ENCODE peak calls at places on chromosomes 5 and 9, in four cellular contexts. G, V, P and Z are unnamed samples. For H3K4me1, the result is how much of the 10 kb centered on the place peaks cover.

GRCh38 chr9:3916984-3917383 is 382.9 kb downstream of the GLIS3 start:
- DNase-seq in P (no peak), V (peak), G (no peak), Z (no peak)

GRCh38 chr5:180799902-180800801 is 2.5 kb downstream of the MGAT1 start:
- DNase-seq in V (no peak), P (no peak), G (no peak), Z (no peak)

GRCh38 chr9:20442461-20443319 is 179.6 kb downstream of the MLLT3 start:
- DNase-seq in V (no peak), P (no peak), G (no peak), Z (no peak)

GRCh38 chr5:17235736-17236330 is 18.4 kb downstream of the BASP1 start:
- DNase-seq in V (no peak), G (no peak), P (no peak), Z (no peak)

GRCh38 chr5:147190236-147190815 is 44.5 kb upstream of the STK32A start:
- DNase-seq in P (no peak), V (no peak), G (no peak), Z (no peak)

GRCh38 chr5:134133995-134134541 is 19.6 kb downstream of the TCF7 start:
- DNase-seq in G (no peak), P (peak), V (no peak), Z (peak)

GRCh38 chr5:138353550-138353893 is 1.0 kb downstream of the KDM3B start:
- DNase-seq in V (no peak), P (no peak), G (no peak), Z (no peak)

GRCh38 chr5:73974871-73975351 is 348.9 kb downstream of the ARHGEF28 start:
- DNase-seq in G (no peak), P (peak), V (no peak), Z (no peak)

GRCh38 chr5:62689599-62690368 is 111.2 kb downstream of the LRRC70 start:
- DNase-seq in V (no peak), P (no peak), G (no peak), Z (no peak)

GRCh38 chr9:121434946-121435345 is 64.7 kb downstream of the GGTA1 start:
- DNase-seq in P (no peak), G (no peak), V (no peak), Z (no peak)

GRCh38 chr5:11904270-11904906 is at the start of gene CTNND2:
- DNase-seq in V (peak), G (no peak), P (no peak), Z (peak)

GRCh38 chr9:130842547-130842946 is 7.5 kb downstream of the ABL1 start:
- DNase-seq in V (no peak), P (no peak), G (no peak), Z (no peak)
- H3K4me1 ChIP-seq in V (half or more), P (half or more), G (under half), Z (under half)

DNA sequence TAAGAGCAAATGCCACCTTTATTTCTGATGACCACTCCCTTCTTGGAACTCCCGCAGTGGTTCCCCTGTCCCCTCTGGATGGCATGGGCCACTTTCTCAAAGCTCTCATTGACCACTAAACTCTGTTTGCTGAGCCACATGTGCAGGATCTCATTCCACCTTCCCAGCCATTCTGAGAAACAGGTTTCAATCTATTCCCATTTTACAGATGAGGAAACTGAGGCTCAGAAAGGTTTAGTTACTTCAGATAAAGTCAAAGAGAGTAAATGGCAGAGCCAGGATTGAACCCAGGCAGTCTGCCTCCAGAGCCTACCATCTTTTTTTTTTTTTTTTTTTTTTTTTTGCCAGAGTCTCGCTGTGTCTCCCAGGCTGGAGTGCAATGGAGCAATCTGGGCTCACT is 24.2 kb downstream of the COL27A1 start:
- DNase-seq in P (no peak), G (no peak), V (no peak), Z (no peak)
- H3K4me1 ChIP-seq in P (half or more), G (under half), V (under half), Z (under half)

DNA sequence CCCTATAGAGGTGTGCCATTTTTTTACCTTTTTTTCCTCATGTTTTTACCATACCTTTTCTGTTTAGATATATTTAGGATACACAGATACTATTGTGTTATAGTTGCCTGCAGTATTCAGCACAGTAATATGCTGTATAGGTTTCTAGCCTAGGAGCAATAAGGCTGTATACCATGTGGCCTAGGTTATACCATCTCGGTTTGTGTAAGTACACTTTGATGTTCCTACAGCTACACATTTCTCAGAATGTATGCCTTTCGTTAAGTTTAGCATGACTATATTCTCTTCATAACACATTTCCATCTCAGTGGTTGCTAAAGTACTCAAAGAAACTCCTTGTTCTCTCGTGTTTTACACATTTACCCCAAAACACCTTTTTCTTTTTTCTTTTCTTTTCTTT is 23.0 kb downstream of the UBE2D2 start:
- DNase-seq in P (no peak), G (no peak), V (no peak), Z (no peak)
- H3K4me1 ChIP-seq in P (under half), G (half or more), V (under half), Z (under half)

GRCh38 chr9:127422133-127422782 is 1.9 kb upstream of the ZNF79 start:
- DNase-seq in P (no peak), V (no peak), G (no peak), Z (no peak)
- H3K4me1 ChIP-seq in P (half or more), V (under half), G (under half), Z (under half)

GRCh38 chr5:118793652-118794051 is 194.7 kb downstream of the DTWD2 start:
- DNase-seq in P (no peak), V (no peak), G (no peak), Z (no peak)
- H3K4me1 ChIP-seq in P (under half), V (under half), G (under half), Z (under half)

DNA sequence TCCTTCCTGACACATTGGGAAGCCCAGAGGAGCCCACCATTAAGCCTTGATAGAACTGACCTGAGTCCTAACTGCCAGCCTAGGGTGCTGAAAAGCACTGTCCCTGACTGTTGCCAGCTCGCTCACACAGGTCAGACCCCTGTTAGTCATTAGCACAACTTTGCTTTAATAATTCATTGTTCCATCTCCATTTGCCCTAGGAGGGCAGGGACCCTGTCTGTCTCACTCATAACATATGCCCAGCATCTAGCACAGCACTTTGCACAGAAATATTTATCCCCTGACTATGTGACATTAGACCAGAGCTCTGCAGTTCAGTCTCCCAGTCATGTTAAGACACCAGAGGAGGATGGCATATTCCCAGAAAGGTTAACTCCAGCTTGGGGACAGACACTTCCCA is 61.8 kb upstream of the STXBP1 start:
- DNase-seq in V (no peak), G (no peak), P (no peak), Z (no peak)
- H3K4me1 ChIP-seq in V (under half), G (under half), P (half or more), Z (under half)

GRCh38 chr9:134388976-134389375 is 62.7 kb downstream of the RXRA start:
- DNase-seq in P (no peak), V (no peak), G (no peak), Z (no peak)

GRCh38 chr9:134391319-134392231 is 65.3 kb downstream of the RXRA start:
- DNase-seq in V (no peak), G (peak), P (no peak), Z (no peak)

GRCh38 chr9:134389659-134390058 is 63.4 kb downstream of the RXRA start:
- DNase-seq in V (no peak), P (no peak), G (no peak), Z (no peak)

GRCh38 chr9:134390537-134390936 is 64.3 kb downstream of the RXRA start:
- DNase-seq in V (no peak), G (peak), P (no peak), Z (no peak)

GRCh38 chr9:134390947-134391318 is 64.7 kb downstream of the RXRA start:
- DNase-seq in V (no peak), P (no peak), G (no peak), Z (no peak)
- H3K4me1 ChIP-seq in V (under half), P (half or more), G (half or more), Z (under half)